ENCODE peak calls at places on chromosomes 12 and 14, in five cellular contexts. P is PC-9, U is brain microvascular endothelial cell, T is HepG2, F is uterus. G is an unnamed sample.

GRCh38 chr12:32821293-32822089 is 65.8 kb upstream of the YARS2 start:
- DNase-seq in P (no peak), U (peak), T (no peak), F (no peak), G (no peak)

GRCh38 chr14:106831322-106831720 is 1304.9 kb downstream of the TMEM121 start:
- DNase-seq in P (no peak), U (no peak), T (peak), F (no peak), G (no peak)

GRCh38 chr14:65476290-65476941 is 63.9 kb downstream of the FUT8 start:
- DNase-seq in P (no peak), U (no peak), T (no peak), F (no peak), G (no peak)

GRCh38 chr12:124865728-124866127 is 2.1 kb upstream of the SCARB1 start:
- DNase-seq in P (no peak), U (no peak), T (no peak), F (no peak), G (no peak)

GRCh38 chr12:123264642-123265041 is 7.0 kb downstream of the CDK2AP1 start:
- DNase-seq in P (no peak), U (no peak), T (peak), F (no peak), G (no peak)

GRCh38 chr12:7602287-7602686 is 63.4 kb downstream of the APOBEC1 start:
- DNase-seq in P (no peak), U (peak), T (no peak), F (no peak), G (no peak)

GRCh38 chr12:122753213-122753571 is 568 bp downstream of the DENR start:
- DNase-seq in P (no peak), U (no peak), T (no peak), F (no peak), G (no peak)

GRCh38 chr12:2360630-2361170 is 307.9 kb downstream of the CACNA1C start:
- DNase-seq in P (no peak), U (no peak), T (peak), F (no peak), G (no peak)

GRCh38 chr14:52327374-52328226 is 13.5 kb downstream of the PTGER2 start:
- DNase-seq in P (no peak), U (no peak), T (no peak), F (no peak), G (no peak)

GRCh38 chr14:104473649-104474574 is 105.7 kb upstream of the C14orf180 start:
- DNase-seq in P (no peak), U (no peak), T (no peak), F (no peak), G (no peak)

GRCh38 chr12:4566474-4566873 is 4.5 kb downstream of the DYRK4 start:
- DNase-seq in P (no peak), U (no peak), T (no peak), F (no peak), G (no peak)

GRCh38 chr12:50024804-50025186 is 499 bp downstream of the RACGAP1 start:
- DNase-seq in P (no peak), U (no peak), T (no peak), F (no peak), G (no peak)

GRCh38 chr12:2306686-2307249 is 254.0 kb downstream of the CACNA1C start:
- DNase-seq in P (no peak), U (no peak), T (no peak), F (no peak), G (no peak)

GRCh38 chr12:111353603-111354295 is 15.1 kb downstream of the PHETA1 start:
- DNase-seq in P (no peak), U (no peak), T (no peak), F (no peak), G (no peak)

GRCh38 chr12:40569626-40570179 is 122.5 kb upstream of the CNTN1 start:
- DNase-seq in P (no peak), U (no peak), T (no peak), F (no peak), G (no peak)

GRCh38 chr12:75560167-75560566 is 48.8 kb upstream of the KRR1 start:
- DNase-seq in P (no peak), U (peak), T (peak), F (no peak), G (no peak)

GRCh38 chr12:33044447-33044846 is 147.9 kb upstream of the PKP2 start:
- DNase-seq in P (no peak), U (no peak), T (no peak), F (no peak), G (no peak)

GRCh38 chr12:14111230-14111865 is 129.9 kb upstream of the GRIN2B start:
- DNase-seq in P (no peak), U (no peak), T (peak), F (no peak), G (no peak)

GRCh38 chr14:24840204-24840893 is 206.4 kb upstream of the GZMB start:
- DNase-seq in P (no peak), U (no peak), T (peak), F (no peak), G (no peak)

GRCh38 chr14:21069388-21070082 is 569 bp upstream of the ARHGEF40 start:
- DNase-seq in P (no peak), U (no peak), T (peak), F (peak), G (peak)

GRCh38 chr14:20031058-20031457 is 4.8 kb downstream of the OR4K13 start:
- DNase-seq in P (no peak), U (no peak), T (no peak), F (no peak), G (no peak)

GRCh38 chr14:73462078-73462715 is 3.9 kb upstream of the NUMB start:
- DNase-seq in P (no peak), U (no peak), T (peak), F (peak), G (peak)

GRCh38 chr14:85453401-85453800 is 76.5 kb upstream of the FLRT2 start:
- DNase-seq in P (no peak), U (no peak), T (no peak), F (no peak), G (no peak)

GRCh38 chr14:76773188-76773885 is 12.1 kb downstream of the VASH1 start:
- DNase-seq in P (peak), U (peak), T (peak), F (peak), G (peak)
- H3K27ac ChIP-seq in P (no peak), U (peak), T (no peak), F (peak), G (peak)

GRCh38 chr12:90166012-90166411 is 457.4 kb upstream of the ATP2B1 start:
- DNase-seq in P (no peak), U (no peak), T (no peak), F (no peak), G (no peak)

GRCh38 chr12:90167501-90167900 is 458.9 kb upstream of the ATP2B1 start:
- DNase-seq in P (no peak), U (no peak), T (no peak), F (no peak), G (no peak)

GRCh38 chr12:90166671-90167070 is 458.0 kb upstream of the ATP2B1 start:
- DNase-seq in P (no peak), U (no peak), T (no peak), F (no peak), G (no peak)

GRCh38 chr12:90163975-90164374 is 455.3 kb upstream of the ATP2B1 start:
- DNase-seq in P (no peak), U (no peak), T (no peak), F (no peak), G (no peak)
- TF ChIP-seq CTCF in P (no peak), U (peak), T (no peak), F (no peak), G (no peak)

GRCh38 chr14:68241862-68242490 is 422.4 kb downstream of the RAD51B start:
- DNase-seq in P (no peak), U (no peak), T (no peak), F (no peak), G (no peak)
- H3K27ac ChIP-seq in P (no peak), U (no peak), T (no peak), F (peak), G (no peak)

GRCh38 chr12:82359115-82359478 is 768 bp downstream of the METTL25 start:
- DNase-seq in P (no peak), U (no peak), T (no peak), F (no peak), G (no peak)
- TF ChIP-seq CTCF in P (no peak), U (no peak), T (no peak), F (no peak), G (no peak)

DNA sequence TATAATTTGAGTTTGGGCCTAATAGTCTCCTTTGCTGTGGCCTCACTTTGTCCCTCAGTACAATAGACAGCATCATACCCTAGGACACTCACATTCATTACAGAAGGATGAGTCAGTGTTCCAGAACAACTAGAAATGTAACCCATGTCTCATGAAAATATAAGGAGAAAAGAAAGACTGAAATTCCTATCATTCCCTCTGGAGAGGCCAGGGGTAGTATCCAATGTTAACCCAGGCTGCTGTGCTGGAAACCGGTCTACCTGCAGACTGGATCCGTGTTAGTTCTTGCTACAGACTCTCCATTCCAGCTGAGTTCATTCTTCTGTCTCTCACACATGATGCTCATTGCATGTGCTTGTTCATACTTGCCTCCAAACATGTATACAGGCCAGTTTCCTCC is 75.8 kb upstream of the HOXC13 start:
- DNase-seq in P (peak), U (no peak), T (no peak), F (no peak), G (no peak)
- H3K27ac ChIP-seq in P (no peak), U (no peak), T (no peak), F (no peak), G (no peak)

DNA sequence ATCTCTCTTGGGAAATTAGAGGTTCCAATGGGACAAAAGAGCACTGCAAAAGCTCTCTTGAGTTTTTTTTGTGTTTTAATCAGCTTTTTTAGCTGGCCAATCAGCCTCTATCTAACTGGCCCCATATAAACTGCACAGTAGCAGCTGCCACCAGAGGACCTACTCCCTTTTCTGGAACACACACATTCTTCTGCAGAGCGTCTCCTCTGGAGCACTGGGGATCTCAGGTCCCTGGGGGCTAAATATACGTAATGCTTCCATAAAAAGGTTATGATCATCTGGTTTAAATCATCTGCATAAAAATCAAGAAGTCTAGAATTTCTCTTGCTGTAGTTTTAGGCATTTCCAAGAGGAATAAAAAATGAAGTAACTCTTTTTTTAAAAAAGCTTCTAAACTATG is 32.3 kb downstream of the TSPAN8 start:
- DNase-seq in P (no peak), U (no peak), T (peak), F (no peak), G (no peak)
- TF ChIP-seq CTCF in P (no peak), U (peak), T (peak), F (no peak), G (no peak)

DNA sequence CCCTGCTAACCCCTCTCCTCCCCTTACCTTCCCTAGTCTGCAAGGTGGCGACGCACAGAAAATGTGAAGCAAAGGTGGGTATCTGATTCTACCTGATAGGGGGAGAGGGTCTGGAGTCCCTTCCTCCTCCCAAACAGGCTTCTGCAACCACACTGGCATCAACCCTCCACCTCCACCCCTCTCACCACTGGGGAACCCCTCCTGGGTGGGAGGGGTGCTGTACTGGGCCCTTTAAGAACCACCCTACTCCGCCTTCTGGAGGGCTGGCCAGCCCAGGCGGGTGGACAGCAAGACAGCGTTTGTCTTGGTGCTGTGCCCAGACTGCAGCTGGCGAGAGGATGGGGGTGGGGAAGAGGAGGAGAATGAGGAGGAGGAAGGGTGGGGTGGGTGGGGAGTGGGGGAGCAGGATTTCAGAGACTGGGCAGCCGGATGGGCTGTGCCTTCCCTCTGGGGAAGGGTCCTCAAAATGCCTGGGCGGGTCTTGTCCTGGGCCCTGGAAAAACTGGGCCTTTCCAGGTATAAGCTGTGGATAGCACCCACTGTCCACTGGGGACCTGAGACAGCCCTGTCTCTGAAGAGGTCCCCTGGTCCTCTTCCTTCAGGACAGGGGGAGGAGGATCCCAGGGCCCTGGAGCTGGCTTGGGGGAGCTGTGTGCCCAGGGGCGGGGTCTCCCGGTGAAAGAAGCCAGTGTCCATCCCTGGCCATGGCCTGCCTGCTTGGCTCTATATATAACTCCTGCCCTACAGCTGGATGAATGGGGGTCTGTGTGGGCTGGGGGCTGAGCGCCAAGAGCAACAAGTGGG is 2.8 kb downstream of the TNS2 start:
- DNase-seq in P (no peak), U (peak), T (no peak), F (peak), G (peak)
- H3K27ac ChIP-seq in P (no peak), U (no peak), T (peak), F (peak), G (peak)

G was measured in heart right ventricle.